ENCODE peak calls at places on chromosomes 12 and 14, in six cellular contexts. One of them, this sample, is unnamed.
A peak's percentile ranks its signal among the peaks of the same experiment; 100 is the strongest.

GRCh38 chr14:68564826-68565760 is 227.8 kb downstream of the ZFP36L1 start:
- DNase-seq in hepatocyte: no peak
- DNase-seq in CD4-positive, alpha-beta T cell: no peak
- DNase-seq in psoas muscle: no peak
- DNase-seq in GM23338: peak; percentile 17
- DNase-seq in GM12878: no peak
- DNase-seq in this sample: no peak

GRCh38 chr14:67473290-67474082 is 15.0 kb downstream of the TMEM229B start:
- DNase-seq in hepatocyte: no peak
- DNase-seq in CD4-positive, alpha-beta T cell: no peak
- DNase-seq in psoas muscle: no peak
- DNase-seq in GM23338: no peak
- DNase-seq in GM12878: no peak
- DNase-seq in this sample: no peak

GRCh38 chr12:1532796-1533195 is 61.6 kb downstream of the FBXL14 start:
- DNase-seq in hepatocyte: no peak
- DNase-seq in CD4-positive, alpha-beta T cell: no peak
- DNase-seq in psoas muscle: no peak
- DNase-seq in GM23338: no peak
- DNase-seq in GM12878: no peak
- DNase-seq in this sample: no peak

GRCh38 chr14:61355892-61356325 is 34.5 kb downstream of the PRKCH start:
- DNase-seq in hepatocyte: peak; percentile 51
- DNase-seq in CD4-positive, alpha-beta T cell: peak; percentile 39
- DNase-seq in psoas muscle: peak; percentile 43
- DNase-seq in GM23338: peak; percentile 81
- DNase-seq in GM12878: no peak
- DNase-seq in this sample: no peak

GRCh38 chr12:92786045-92786444 is 83.3 kb downstream of the PLEKHG7 start:
- DNase-seq in hepatocyte: no peak
- DNase-seq in CD4-positive, alpha-beta T cell: no peak
- DNase-seq in psoas muscle: no peak
- DNase-seq in GM23338: no peak
- DNase-seq in GM12878: no peak
- DNase-seq in this sample: no peak

GRCh38 chr14:25122188-25122587 is 72.2 kb upstream of the STXBP6 start:
- DNase-seq in hepatocyte: no peak
- DNase-seq in CD4-positive, alpha-beta T cell: no peak
- DNase-seq in psoas muscle: no peak
- DNase-seq in GM23338: no peak
- DNase-seq in GM12878: no peak
- DNase-seq in this sample: no peak

GRCh38 chr14:92687681-92688433 is 60.6 kb downstream of the LGMN start:
- DNase-seq in hepatocyte: peak; percentile 56
- DNase-seq in CD4-positive, alpha-beta T cell: no peak
- DNase-seq in psoas muscle: peak; percentile 43
- DNase-seq in GM23338: peak; percentile 64
- DNase-seq in GM12878: no peak
- DNase-seq in this sample: peak; percentile 34

GRCh38 chr12:16285586-16285985 is 8.1 kb upstream of the SLC15A5 start:
- DNase-seq in hepatocyte: no peak
- DNase-seq in CD4-positive, alpha-beta T cell: no peak
- DNase-seq in psoas muscle: no peak
- DNase-seq in GM23338: no peak
- DNase-seq in GM12878: no peak
- DNase-seq in this sample: no peak

GRCh38 chr12:63808631-63809030 is 28.9 kb downstream of the RXYLT1 start:
- DNase-seq in hepatocyte: no peak
- DNase-seq in CD4-positive, alpha-beta T cell: no peak
- DNase-seq in psoas muscle: no peak
- DNase-seq in GM23338: no peak
- DNase-seq in GM12878: no peak
- DNase-seq in this sample: no peak

GRCh38 chr12:112711026-112711425 is 80.5 kb upstream of the RPH3A start:
- DNase-seq in hepatocyte: no peak
- DNase-seq in CD4-positive, alpha-beta T cell: no peak
- DNase-seq in psoas muscle: no peak
- DNase-seq in GM23338: no peak
- DNase-seq in GM12878: no peak
- DNase-seq in this sample: no peak

GRCh38 chr12:130826151-130826801 is 12.8 kb downstream of the STX2 start:
- DNase-seq in hepatocyte: peak; percentile 48
- DNase-seq in CD4-positive, alpha-beta T cell: peak; percentile 66
- DNase-seq in psoas muscle: peak; percentile 40
- DNase-seq in GM23338: peak; percentile 87
- DNase-seq in GM12878: no peak
- DNase-seq in this sample: no peak

GRCh38 chr14:73780896-73781295 is 66.7 kb upstream of the PNMA1 start:
- DNase-seq in hepatocyte: no peak
- DNase-seq in CD4-positive, alpha-beta T cell: no peak
- DNase-seq in psoas muscle: no peak
- DNase-seq in GM23338: no peak
- DNase-seq in GM12878: no peak
- DNase-seq in this sample: no peak

GRCh38 chr12:4496145-4496838 is 42.4 kb upstream of the RAD51AP1 start:
- DNase-seq in hepatocyte: no peak
- DNase-seq in CD4-positive, alpha-beta T cell: no peak
- DNase-seq in psoas muscle: no peak
- DNase-seq in GM23338: no peak
- DNase-seq in GM12878: peak; percentile 20
- DNase-seq in this sample: no peak

GRCh38 chr14:26527095-26527494 is 70.7 kb downstream of the NOVA1 start:
- DNase-seq in hepatocyte: no peak
- DNase-seq in CD4-positive, alpha-beta T cell: no peak
- DNase-seq in psoas muscle: no peak
- DNase-seq in GM23338: no peak
- DNase-seq in GM12878: no peak
- DNase-seq in this sample: no peak

GRCh38 chr14:90495357-90496276 is 98.8 kb downstream of the CALM1 start:
- DNase-seq in hepatocyte: peak; percentile 90
- DNase-seq in CD4-positive, alpha-beta T cell: peak; percentile 25
- DNase-seq in psoas muscle: no peak
- DNase-seq in GM23338: peak; percentile 96
- DNase-seq in GM12878: no peak
- DNase-seq in this sample: peak; percentile 73

GRCh38 chr12:101207086-101207780 is 2.8 kb downstream of the SLC5A8 start:
- DNase-seq in hepatocyte: no peak
- DNase-seq in CD4-positive, alpha-beta T cell: no peak
- DNase-seq in psoas muscle: no peak
- DNase-seq in GM23338: no peak
- DNase-seq in GM12878: no peak
- DNase-seq in this sample: no peak

GRCh38 chr14:20679907-20680306 is 4.5 kb upstream of the RNASE4 start:
- DNase-seq in hepatocyte: peak; percentile 53
- DNase-seq in CD4-positive, alpha-beta T cell: no peak
- DNase-seq in psoas muscle: no peak
- DNase-seq in GM23338: peak; percentile 50
- DNase-seq in GM12878: no peak
- DNase-seq in this sample: no peak

GRCh38 chr14:79337761-79338160 is 873.5 kb downstream of the DIO2 start:
- DNase-seq in hepatocyte: no peak
- DNase-seq in CD4-positive, alpha-beta T cell: no peak
- DNase-seq in psoas muscle: no peak
- DNase-seq in GM23338: no peak
- DNase-seq in GM12878: no peak
- DNase-seq in this sample: no peak

GRCh38 chr12:120903818-120904773 is at the start of gene SPPL3:
- DNase-seq in hepatocyte: peak; percentile 96
- DNase-seq in CD4-positive, alpha-beta T cell: peak; percentile 94
- DNase-seq in psoas muscle: peak; percentile 94
- DNase-seq in GM23338: peak; percentile 96
- DNase-seq in GM12878: peak; percentile 43
- DNase-seq in this sample: peak; percentile 92

GRCh38 chr14:93744876-93745275 is 43.4 kb downstream of the PRIMA1 start:
- DNase-seq in hepatocyte: no peak
- DNase-seq in CD4-positive, alpha-beta T cell: no peak
- DNase-seq in psoas muscle: no peak
- DNase-seq in GM23338: no peak
- DNase-seq in GM12878: no peak
- DNase-seq in this sample: no peak

GRCh38 chr12:67025543-67026114 is 243.5 kb upstream of the CAND1 start:
- DNase-seq in hepatocyte: peak; percentile 25
- DNase-seq in CD4-positive, alpha-beta T cell: peak; percentile 30
- DNase-seq in psoas muscle: no peak
- DNase-seq in GM23338: peak; percentile 75
- DNase-seq in GM12878: no peak
- DNase-seq in this sample: peak; percentile 41

GRCh38 chr12:57868870-57869609 is 22.5 kb upstream of the CTDSP2 start:
- DNase-seq in hepatocyte: no peak
- DNase-seq in CD4-positive, alpha-beta T cell: no peak
- DNase-seq in psoas muscle: peak; percentile 56
- DNase-seq in GM23338: peak; percentile 52
- DNase-seq in GM12878: no peak
- DNase-seq in this sample: no peak

GRCh38 chr12:12622418-12622817 is 10.7 kb downstream of the CREBL2 start:
- DNase-seq in hepatocyte: no peak
- DNase-seq in CD4-positive, alpha-beta T cell: no peak
- DNase-seq in psoas muscle: no peak
- DNase-seq in GM23338: no peak
- DNase-seq in GM12878: no peak
- DNase-seq in this sample: no peak

GRCh38 chr14:103401223-103402214 is 16.3 kb downstream of the MARK3 start:
- DNase-seq in hepatocyte: no peak
- DNase-seq in CD4-positive, alpha-beta T cell: no peak
- DNase-seq in psoas muscle: no peak
- DNase-seq in GM23338: peak; percentile 23
- DNase-seq in GM12878: no peak
- DNase-seq in this sample: no peak

DNA sequence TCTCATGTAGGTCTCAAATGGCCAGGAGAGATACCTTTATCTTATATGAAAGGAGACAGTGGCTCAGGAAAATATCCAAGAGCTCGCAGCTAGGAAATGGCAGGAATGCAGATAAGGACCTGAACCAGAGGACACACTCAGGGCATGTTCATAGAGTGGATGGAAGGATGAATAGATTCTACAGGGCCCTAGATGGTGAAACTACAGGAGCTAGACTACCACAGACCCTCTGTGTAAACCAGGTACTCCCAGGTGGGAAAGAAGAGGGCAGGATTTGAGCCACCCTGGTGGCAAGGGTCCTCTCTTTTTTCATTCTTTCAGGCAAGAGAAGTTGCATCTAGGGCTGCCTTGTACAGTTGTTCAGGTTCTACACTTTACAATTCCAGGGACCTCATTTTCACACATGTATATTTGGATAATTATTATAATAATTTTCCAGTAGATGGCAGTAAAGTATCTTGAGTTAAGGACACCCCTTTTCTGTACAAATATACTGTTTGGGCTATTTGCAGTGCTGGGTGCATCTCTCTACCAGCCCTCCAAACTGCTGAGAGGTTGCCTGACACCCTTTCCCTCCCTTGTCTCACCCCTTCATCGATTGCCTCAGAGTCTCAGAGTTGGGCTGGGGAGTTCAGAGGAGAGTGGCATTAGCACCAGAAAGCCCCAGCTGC is 10.5 kb upstream of the ZDHHC22 start:
- DNase-seq in hepatocyte: no peak
- DNase-seq in CD4-positive, alpha-beta T cell: no peak
- DNase-seq in psoas muscle: no peak
- DNase-seq in GM23338: peak; percentile 39
- DNase-seq in GM12878: no peak
- DNase-seq in this sample: no peak
- TF ChIP-seq CTCF in hepatocyte: peak; percentile 45
- TF ChIP-seq CTCF in CD4-positive, alpha-beta T cell: no peak
- TF ChIP-seq CTCF in psoas muscle: peak; percentile 21
- TF ChIP-seq CTCF in GM23338: peak; percentile 33
- TF ChIP-seq CTCF in GM12878: no peak
- TF ChIP-seq CTCF in this sample: peak; percentile 13

DNA sequence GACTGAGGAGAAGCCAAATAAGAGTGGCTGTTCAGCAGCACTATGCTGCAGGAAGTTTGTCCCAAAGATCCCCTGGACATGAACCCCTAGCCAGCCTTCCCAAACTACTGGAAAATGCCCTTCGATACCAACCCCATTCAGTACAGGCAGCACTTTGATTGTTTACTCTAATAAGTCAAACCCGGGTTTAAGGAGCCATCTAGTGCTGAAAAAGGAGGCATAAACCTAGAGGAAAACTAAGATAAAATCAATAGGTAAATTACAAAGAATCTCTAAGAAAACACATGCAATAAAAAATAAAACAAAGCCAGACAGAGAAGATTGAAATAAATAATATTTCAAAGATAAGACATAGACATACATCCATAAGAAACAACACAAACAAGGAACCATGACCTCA is 771.6 kb downstream of the RPS29 start:
- DNase-seq in hepatocyte: no peak
- DNase-seq in CD4-positive, alpha-beta T cell: no peak
- DNase-seq in psoas muscle: no peak
- DNase-seq in GM23338: peak; percentile 4
- DNase-seq in GM12878: no peak
- DNase-seq in this sample: no peak
- TF ChIP-seq CTCF in hepatocyte: no peak
- TF ChIP-seq CTCF in CD4-positive, alpha-beta T cell: no peak
- TF ChIP-seq CTCF in psoas muscle: no peak
- TF ChIP-seq CTCF in GM23338: peak; percentile 25
- TF ChIP-seq CTCF in GM12878: no peak
- TF ChIP-seq CTCF in this sample: no peak

DNA sequence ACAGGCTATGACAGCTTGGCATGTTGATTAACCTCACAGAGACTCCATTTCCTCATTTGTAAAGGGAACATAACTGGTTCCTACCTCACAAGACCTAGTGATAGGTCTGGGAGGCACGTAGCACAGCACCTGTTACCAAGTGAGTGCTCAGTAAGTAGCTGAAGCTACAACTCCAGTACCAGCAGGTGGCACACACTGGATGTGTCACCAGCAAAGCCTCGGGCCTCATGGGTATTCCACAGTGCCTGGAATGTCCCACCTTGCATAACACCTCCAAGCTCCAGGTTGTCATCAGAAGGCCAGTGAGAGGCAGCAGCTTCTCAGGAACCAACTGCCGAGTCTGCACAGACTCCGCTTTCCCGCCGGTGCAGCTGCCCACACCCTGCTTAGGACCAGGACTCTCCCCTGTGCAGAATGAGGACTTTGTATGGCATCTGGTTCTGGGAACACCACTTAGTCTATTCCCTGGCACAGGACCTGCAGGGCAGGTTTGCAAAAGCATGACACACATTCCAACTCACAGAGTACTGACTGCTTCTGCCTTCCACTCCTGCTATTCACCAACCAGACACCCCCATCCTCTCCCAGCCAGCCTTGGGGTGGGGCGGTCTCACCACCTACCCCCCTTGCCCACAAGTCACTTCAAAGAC is 4.2 kb downstream of the VDR start:
- DNase-seq in hepatocyte: peak; percentile 71
- DNase-seq in CD4-positive, alpha-beta T cell: no peak
- DNase-seq in psoas muscle: no peak
- DNase-seq in GM23338: peak; percentile 49
- DNase-seq in GM12878: no peak
- DNase-seq in this sample: no peak
- TF ChIP-seq CTCF in hepatocyte: peak; percentile 33
- TF ChIP-seq CTCF in CD4-positive, alpha-beta T cell: no peak
- TF ChIP-seq CTCF in psoas muscle: no peak
- TF ChIP-seq CTCF in GM23338: peak; percentile 55
- TF ChIP-seq CTCF in GM12878: peak; percentile 27
- TF ChIP-seq CTCF in this sample: peak; percentile 30

GRCh38 chr12:52508211-52508610 is 12.0 kb downstream of the KRT5 start:
- DNase-seq in hepatocyte: no peak
- DNase-seq in CD4-positive, alpha-beta T cell: no peak
- DNase-seq in psoas muscle: no peak
- DNase-seq in GM23338: no peak
- DNase-seq in GM12878: no peak
- DNase-seq in this sample: no peak

GRCh38 chr12:52501490-52501889 is 8.4 kb upstream of the KRT6A start:
- DNase-seq in hepatocyte: no peak
- DNase-seq in CD4-positive, alpha-beta T cell: no peak
- DNase-seq in psoas muscle: no peak
- DNase-seq in GM23338: no peak
- DNase-seq in GM12878: no peak
- DNase-seq in this sample: no peak

GRCh38 chr12:52506858-52507715 is 13.1 kb downstream of the KRT5 start:
- DNase-seq in hepatocyte: peak; percentile 66
- DNase-seq in CD4-positive, alpha-beta T cell: no peak
- DNase-seq in psoas muscle: no peak
- DNase-seq in GM23338: peak; percentile 80
- DNase-seq in GM12878: no peak
- DNase-seq in this sample: no peak
- TF ChIP-seq CTCF in hepatocyte: peak; percentile 67
- TF ChIP-seq CTCF in CD4-positive, alpha-beta T cell: peak; percentile 52
- TF ChIP-seq CTCF in psoas muscle: peak; percentile 29
- TF ChIP-seq CTCF in GM23338: peak; percentile 56
- TF ChIP-seq CTCF in GM12878: peak; percentile 48
- TF ChIP-seq CTCF in this sample: peak; percentile 70